ENCODE peak calls at places on chromosome 14, in ten cellular contexts. J is nucleus accumbens; C is activated CD4-positive, alpha-beta T cell treated with anti-CD3 and anti-CD28 coated beads, Interleukin-2, amount 50 U/mL, for 1 hour; M is astrocyte; T is endothelial cell; H is left ventricle myocardium inferior; I is IMR-90; L is choroid plexus epithelial cell; N is HFFc6; V is RCC 7860. A is an unnamed sample.
A peak's percentile ranks its signal among the peaks of the same experiment; 100 is the strongest.

GRCh38 chr14:22123188-22123560 is 449.6 kb upstream of the OR4E1 start:
- DNase-seq in I (no peak), J (no peak), H (no peak), T (no peak), L (no peak), C (no peak), V (no peak), M (no peak), N (no peak), A (no peak)

GRCh38 chr14:60350366-60350720 is 101.3 kb downstream of the PPM1A start:
- DNase-seq in L (peak; percentile 2), T (no peak), I (no peak), H (no peak), J (no peak), V (no peak), N (no peak), C (no peak), M (no peak), A (no peak)

GRCh38 chr14:63949696-63950095 is 96.9 kb downstream of the SYNE2 start:
- DNase-seq in M (peak; percentile 10), N (peak; percentile 16), V (no peak), H (no peak), J (no peak), T (no peak), C (no peak), I (peak; percentile 65), L (peak; percentile 32), A (no peak)

GRCh38 chr14:97179573-97179972 is 382.4 kb downstream of the VRK1 start:
- DNase-seq in T (no peak), M (no peak), L (no peak), J (no peak), C (no peak), V (peak; percentile 56), I (no peak), N (no peak), H (no peak), A (no peak)

GRCh38 chr14:49880267-49881064 is 12.4 kb upstream of the ARF6 start:
- DNase-seq in J (no peak), T (no peak), H (no peak), C (no peak), M (peak; percentile 22), L (peak; percentile 70), I (no peak), N (peak; percentile 8), V (no peak), A (no peak)

GRCh38 chr14:91250912-91251311 is 6.4 kb upstream of the GPR68 start:
- DNase-seq in T (no peak), J (no peak), N (no peak), M (no peak), L (no peak), H (no peak), V (no peak), I (no peak), C (no peak), A (no peak)

GRCh38 chr14:74469548-74470518 is 23.3 kb downstream of the NPC2 start:
- DNase-seq in L (no peak), V (no peak), I (no peak), H (no peak), C (no peak), J (no peak), T (no peak), N (no peak), M (no peak), A (peak; percentile 18)

GRCh38 chr14:59321184-59321952 is 132.9 kb downstream of the DAAM1 start:
- DNase-seq in V (no peak), N (peak; percentile 41), M (peak; percentile 81), H (no peak), I (peak; percentile 52), T (no peak), L (peak; percentile 65), C (no peak), J (no peak), A (no peak)

GRCh38 chr14:91100086-91100485 is 13.8 kb upstream of the DGLUCY start:
- DNase-seq in C (no peak), H (no peak), T (no peak), N (no peak), L (no peak), I (no peak), J (no peak), M (no peak), V (no peak), A (no peak)

GRCh38 chr14:35197015-35197414 is 74.7 kb downstream of the PRORP start:
- DNase-seq in J (no peak), I (peak; percentile 77), L (peak; percentile 37), T (no peak), M (peak; percentile 67), C (no peak), H (no peak), V (peak; percentile 14), N (peak; percentile 42), A (no peak)

GRCh38 chr14:96824283-96824682 is 27.1 kb downstream of the VRK1 start:
- DNase-seq in C (no peak), J (no peak), I (peak; percentile 83), M (peak; percentile 67), T (no peak), N (peak; percentile 73), V (no peak), L (peak; percentile 84), H (no peak), A (no peak)

GRCh38 chr14:23910081-23910875 is 43.3 kb upstream of the DHRS4 start:
- DNase-seq in J (no peak), N (peak; percentile 73), I (peak; percentile 48), L (peak; percentile 78), V (peak; percentile 13), H (no peak), M (peak; percentile 9), C (no peak), T (peak; percentile 75), A (no peak)

GRCh38 chr14:57297852-57298251 is 29.1 kb downstream of the AP5M1 start:
- DNase-seq in T (no peak), L (no peak), V (no peak), H (no peak), N (no peak), I (no peak), J (no peak), C (no peak), M (no peak), A (no peak)

GRCh38 chr14:73943083-73943482 is 6.8 kb downstream of the FAM161B start:
- DNase-seq in H (no peak), T (no peak), M (peak; percentile 3), L (peak; percentile 80), V (peak; percentile 17), J (no peak), I (peak; percentile 71), N (peak; percentile 67), C (no peak), A (peak; percentile 60)

GRCh38 chr14:59221558-59221957 is 33.1 kb downstream of the DAAM1 start:
- DNase-seq in T (no peak), M (peak; percentile 23), C (no peak), I (peak; percentile 15), N (no peak), J (no peak), V (no peak), H (no peak), L (no peak), A (no peak)

GRCh38 chr14:38790916-38791315 is 312.1 kb downstream of the SEC23A start:
- DNase-seq in L (no peak), H (no peak), N (no peak), M (peak; percentile 41), J (no peak), V (no peak), I (no peak), T (no peak), C (no peak), A (no peak)

GRCh38 chr14:50362791-50363733 is 33.6 kb downstream of the CDKL1 start:
- DNase-seq in M (no peak), H (no peak), C (peak; percentile 4), L (peak; percentile 33), N (no peak), T (no peak), V (no peak), J (no peak), I (peak; percentile 14), A (peak; percentile 34)

GRCh38 chr14:21039585-21040369 is 2.4 kb upstream of the RNASE7 start:
- DNase-seq in L (peak; percentile 88), T (peak; percentile 40), J (peak; percentile 50), M (peak; percentile 45), C (peak; percentile 16), V (no peak), I (peak; percentile 67), H (no peak), N (peak; percentile 63), A (peak; percentile 66)

GRCh38 chr14:73753887-73754880 is 40.0 kb upstream of the PNMA1 start:
- DNase-seq in M (no peak), J (peak; percentile 45), I (no peak), L (no peak), V (no peak), N (peak; percentile 43), T (no peak), C (no peak), H (no peak), A (no peak)

GRCh38 chr14:36519431-36520321 is at the start of gene NKX2-1:
- DNase-seq in J (no peak), V (no peak), L (no peak), M (no peak), H (no peak), I (no peak), T (no peak), C (no peak), N (no peak), A (no peak)

GRCh38 chr14:101072945-101073597 is 169.5 kb upstream of the RTL1 start:
- DNase-seq in T (peak; percentile 67), J (no peak), L (peak; percentile 95), C (no peak), I (peak; percentile 98), H (no peak), V (peak; percentile 92), M (peak; percentile 95), N (peak; percentile 97), A (peak; percentile 86)

GRCh38 chr14:97056086-97056485 is 258.9 kb downstream of the VRK1 start:
- DNase-seq in L (no peak), H (no peak), I (no peak), V (no peak), C (no peak), M (no peak), N (no peak), J (no peak), T (no peak), A (no peak)

GRCh38 chr14:35196571-35196970 is 74.2 kb downstream of the PRORP start:
- DNase-seq in J (no peak), C (no peak), L (no peak), V (no peak), M (no peak), H (no peak), T (no peak), N (no peak), I (no peak), A (no peak)

GRCh38 chr14:25113394-25113793 is 63.4 kb upstream of the STXBP6 start:
- DNase-seq in C (no peak), I (no peak), T (no peak), J (no peak), V (no peak), L (no peak), M (no peak), H (no peak), N (no peak), A (no peak)

A was measured in ureter.